ENCODE peak calls at places on chromosomes 11 and 22, in six cellular contexts. H, A, M, E, Q and K are unnamed samples.

GRCh38 chr22:32573991-32574390 is 99.4 kb downstream of the FBXO7 start:
- DNase-seq in H (no peak), A (no peak), M (no peak), E (no peak), Q (no peak), K (no peak)

GRCh38 chr11:128417607-128418324 is 169.6 kb downstream of the ETS1 start:
- DNase-seq in H (no peak), A (no peak), M (peak), E (no peak), Q (no peak), K (no peak)

GRCh38 chr11:120249279-120250022 is 9.5 kb downstream of the POU2F3 start:
- DNase-seq in H (no peak), A (no peak), M (no peak), E (no peak), Q (no peak), K (no peak)

GRCh38 chr11:129374993-129375721 is 491 bp upstream of the BARX2 start:
- DNase-seq in H (peak), A (no peak), M (no peak), E (peak), Q (peak), K (peak)

GRCh38 chr11:69459848-69460539 is 21.5 kb upstream of the LINC01488 start:
- DNase-seq in H (no peak), A (no peak), M (no peak), E (no peak), Q (no peak), K (no peak)

GRCh38 chr22:34951212-34951611 is 114.7 kb upstream of the ISX start:
- DNase-seq in H (no peak), A (no peak), M (no peak), E (no peak), Q (no peak), K (no peak)

GRCh38 chr11:65744699-65745042 is 24.1 kb upstream of the RNASEH2C start:
- DNase-seq in H (no peak), A (no peak), M (no peak), E (no peak), Q (no peak), K (no peak)

GRCh38 chr11:58058276-58059010 is 27.7 kb downstream of the OR6Q1 start:
- DNase-seq in H (no peak), A (no peak), M (no peak), E (peak), Q (no peak), K (no peak)

GRCh38 chr22:35664955-35665577 is 16.8 kb downstream of the APOL6 start:
- DNase-seq in H (no peak), A (no peak), M (no peak), E (no peak), Q (no peak), K (no peak)

GRCh38 chr11:18721576-18722292 is 4.3 kb downstream of the IGSF22 start:
- DNase-seq in H (peak), A (no peak), M (peak), E (peak), Q (peak), K (peak)

GRCh38 chr11:46588131-46588530 is 5.7 kb downstream of the AMBRA1 start:
- DNase-seq in H (no peak), A (no peak), M (no peak), E (no peak), Q (no peak), K (no peak)

GRCh38 chr11:69368119-69368880 is 74.3 kb downstream of the MYEOV start:
- DNase-seq in H (peak), A (no peak), M (no peak), E (no peak), Q (no peak), K (peak)

GRCh38 chr11:28009383-28009782 is 98.6 kb downstream of the KIF18A start:
- DNase-seq in H (no peak), A (no peak), M (no peak), E (no peak), Q (no peak), K (no peak)

GRCh38 chr11:123083623-123084029 is 21.7 kb upstream of the HSPA8 start:
- DNase-seq in H (peak), A (peak), M (peak), E (peak), Q (peak), K (no peak)

GRCh38 chr11:133825666-133826065 is 19.6 kb downstream of the SPATA19 start:
- DNase-seq in H (no peak), A (no peak), M (no peak), E (no peak), Q (no peak), K (no peak)

GRCh38 chr11:91639359-91639758 is 585.3 kb upstream of the FAT3 start:
- DNase-seq in H (no peak), A (no peak), M (no peak), E (no peak), Q (no peak), K (no peak)

GRCh38 chr11:61969391-61969758 is 1.9 kb upstream of the FTH1 start:
- DNase-seq in H (no peak), A (no peak), M (no peak), E (no peak), Q (no peak), K (no peak)

GRCh38 chr11:65547446-65548125 is 10.6 kb downstream of the LTBP3 start:
- DNase-seq in H (peak), A (no peak), M (no peak), E (no peak), Q (no peak), K (no peak)

GRCh38 chr11:12263141-12263693 is 114.2 kb upstream of the PARVA start:
- DNase-seq in H (no peak), A (no peak), M (no peak), E (no peak), Q (no peak), K (no peak)

GRCh38 chr11:27213232-27213660 is 149.8 kb downstream of the CCDC34 start:
- DNase-seq in H (no peak), A (no peak), M (no peak), E (no peak), Q (no peak), K (no peak)

GRCh38 chr11:102216433-102217163 is 100.7 kb upstream of the BIRC3 start:
- DNase-seq in H (no peak), A (no peak), M (no peak), E (no peak), Q (no peak), K (no peak)

GRCh38 chr11:19994712-19995111 is 165.6 kb downstream of the DBX1 start:
- DNase-seq in H (no peak), A (no peak), M (no peak), E (no peak), Q (no peak), K (no peak)

GRCh38 chr22:46617250-46618103 is 2.7 kb upstream of the GRAMD4 start:
- DNase-seq in H (no peak), A (no peak), M (no peak), E (no peak), Q (no peak), K (no peak)

GRCh38 chr22:32448980-32449379 is 15.3 kb downstream of the BPIFC start:
- DNase-seq in H (no peak), A (no peak), M (no peak), E (no peak), Q (no peak), K (no peak)

GRCh38 chr11:37560346-37560745 is 962.3 kb upstream of the RAG2 start:
- DNase-seq in H (no peak), A (no peak), M (no peak), E (no peak), Q (no peak), K (no peak)

GRCh38 chr11:64891880-64892279 is 13.5 kb upstream of the EHD1 start:
- DNase-seq in H (no peak), A (no peak), M (no peak), E (no peak), Q (no peak), K (no peak)

GRCh38 chr11:64132982-64133705 is 32.8 kb downstream of the MACROD1 start:
- DNase-seq in H (no peak), A (no peak), M (no peak), E (no peak), Q (no peak), K (no peak)

GRCh38 chr11:69968407-69969347 is 109.4 kb upstream of the ANO1 start:
- DNase-seq in H (no peak), A (no peak), M (no peak), E (peak), Q (no peak), K (no peak)

GRCh38 chr11:126115820-126116319 is 53.2 kb upstream of the CDON start:
- DNase-seq in H (no peak), A (no peak), M (peak), E (peak), Q (peak), K (no peak)

GRCh38 chr11:134664447-134664846 is 252.4 kb upstream of the B3GAT1 start:
- DNase-seq in H (peak), A (no peak), M (no peak), E (no peak), Q (no peak), K (peak)

GRCh38 chr11:32478277-32478731 is 43.0 kb upstream of the WT1 start:
- DNase-seq in H (no peak), A (no peak), M (peak), E (no peak), Q (no peak), K (no peak)